ENCODE peak calls at places on chromosome 1, in nine cellular contexts. B is GM12891, Y is breast epithelium, H is uterus, J is NB4, N is K562, P is sigmoid colon, L is ovary, Q is heart left ventricle. Z is an unnamed sample.

GRCh38 chr1:112527266-112528010 is 18.7 kb downstream of the WNT2B start:
- DNase-seq in B (no peak), Y (no peak), H (no peak), J (no peak), N (no peak), P (no peak), L (no peak), Q (no peak), Z (no peak)

GRCh38 chr1:206111528-206111927 is 5.7 kb downstream of the AVPR1B start:
- DNase-seq in B (no peak), Y (no peak), H (no peak), J (peak; percentile 68), N (no peak), P (no peak), L (no peak), Q (no peak), Z (no peak)

GRCh38 chr1:18190598-18190997 is 83.0 kb downstream of the IGSF21 start:
- DNase-seq in B (no peak), Y (no peak), H (no peak), J (no peak), N (no peak), P (no peak), L (no peak), Q (no peak), Z (no peak)

GRCh38 chr1:42742617-42743301 is 2.7 kb upstream of the CLDN19 start:
- DNase-seq in B (no peak), Y (no peak), H (no peak), J (no peak), N (no peak), P (no peak), L (no peak), Q (no peak), Z (no peak)

GRCh38 chr1:56098956-56099355 is 480.4 kb downstream of the PLPP3 start:
- DNase-seq in B (no peak), Y (no peak), H (no peak), J (no peak), N (no peak), P (no peak), L (no peak), Q (no peak), Z (no peak)

GRCh38 chr1:179053486-179053885 is 27.8 kb downstream of the FAM20B start:
- DNase-seq in B (no peak), Y (no peak), H (no peak), J (no peak), N (no peak), P (no peak), L (no peak), Q (no peak), Z (no peak)

GRCh38 chr1:111139956-111140679 is at the start of the genes CEPT1 and DRAM2:
- DNase-seq in B (peak; percentile 78), Y (peak; percentile 90), H (peak; percentile 96), J (peak; percentile 97), N (peak; percentile 97), P (peak; percentile 95), L (peak; percentile 96), Q (peak; percentile 97), Z (peak; percentile 94)

GRCh38 chr1:186813420-186813819 is 15.3 kb upstream of the PLA2G4A start:
- DNase-seq in B (no peak), Y (no peak), H (no peak), J (no peak), N (no peak), P (no peak), L (no peak), Q (no peak), Z (no peak)

GRCh38 chr1:195898924-195899323 is 709.3 kb downstream of the KCNT2 start:
- DNase-seq in B (no peak), Y (no peak), H (no peak), J (no peak), N (peak; percentile 33), P (no peak), L (no peak), Q (no peak), Z (no peak)

GRCh38 chr1:159429074-159429861 is 2.7 kb upstream of the OR10J4 start:
- DNase-seq in B (no peak), Y (no peak), H (no peak), J (no peak), N (no peak), P (no peak), L (no peak), Q (no peak), Z (no peak)

GRCh38 chr1:101073836-101074235 is 48.3 kb upstream of the DPH5 start:
- DNase-seq in B (no peak), Y (no peak), H (no peak), J (no peak), N (no peak), P (no peak), L (no peak), Q (no peak), Z (no peak)

GRCh38 chr1:89578940-89579684 is 53.8 kb upstream of the LRRC8C start:
- DNase-seq in B (no peak), Y (no peak), H (no peak), J (no peak), N (no peak), P (no peak), L (no peak), Q (no peak), Z (no peak)
- TF ChIP-seq POLR2A in B (no peak), Y (no peak), H (no peak), J (no peak), N (no peak), P (no peak), L (no peak), Q (no peak), Z (no peak)

GRCh38 chr1:235971571-235972315 is 93.1 kb downstream of the NID1 start:
- DNase-seq in B (peak; percentile 66), Y (peak; percentile 85), H (peak; percentile 96), J (peak; percentile 99), N (peak; percentile 73), P (peak; percentile 98), L (peak; percentile 96), Q (peak; percentile 90), Z (peak; percentile 88)
- TF ChIP-seq POLR2A in B (peak; percentile 79), Y (no peak), H (peak; percentile 75), J (peak; percentile 38), N (no peak), P (peak; percentile 50), L (peak; percentile 75), Q (no peak), Z (peak; percentile 68)

DNA sequence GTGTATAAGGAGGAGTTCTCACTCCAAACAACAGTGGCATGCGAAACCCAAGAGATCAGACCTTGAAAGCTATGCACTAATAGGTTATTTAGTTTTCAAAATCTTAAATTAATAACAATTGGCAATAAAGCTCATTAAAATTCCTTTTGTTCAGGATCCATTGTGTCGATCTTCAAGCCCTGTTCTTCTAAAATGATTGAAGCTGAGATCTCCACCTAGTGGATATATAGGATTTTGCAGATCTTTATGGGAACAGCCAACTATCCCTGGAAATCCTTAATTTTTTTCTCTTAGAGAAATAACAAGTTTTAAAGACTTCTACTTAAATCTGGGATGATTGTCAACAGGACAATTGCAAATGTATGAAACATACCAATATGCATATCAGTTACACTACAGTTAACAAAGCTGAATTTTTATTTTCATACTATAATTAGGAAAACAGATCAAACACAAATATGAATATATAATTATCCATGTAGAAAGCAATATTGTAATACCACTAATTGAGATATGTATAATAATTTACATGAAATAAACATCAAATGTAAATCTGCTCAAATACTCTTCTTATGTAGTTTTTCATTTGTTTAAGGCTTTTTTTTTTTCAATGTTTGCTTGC is 43.3 kb downstream of the LRRC53 start:
- DNase-seq in B (no peak), Y (no peak), H (no peak), J (peak; percentile 31), N (peak; percentile 33), P (no peak), L (no peak), Q (no peak), Z (no peak)
- TF ChIP-seq POLR2A in B (no peak), Y (no peak), H (no peak), J (no peak), N (no peak), P (no peak), L (no peak), Q (no peak), Z (no peak)

GRCh38 chr1:171513743-171514142 is 28.4 kb downstream of the PRRC2C start:
- DNase-seq in B (no peak), Y (no peak), H (no peak), J (no peak), N (no peak), P (no peak), L (no peak), Q (no peak), Z (no peak)
- TF ChIP-seq POLR2A in B (no peak), Y (no peak), H (no peak), J (no peak), N (no peak), P (no peak), L (no peak), Q (no peak), Z (no peak)

GRCh38 chr1:108813326-108813725 is 43.6 kb downstream of the AKNAD1 start:
- DNase-seq in B (no peak), Y (no peak), H (no peak), J (no peak), N (no peak), P (no peak), L (no peak), Q (no peak), Z (no peak)

GRCh38 chr1:108811611-108812010 is 45.3 kb downstream of the AKNAD1 start:
- DNase-seq in B (no peak), Y (no peak), H (no peak), J (no peak), N (no peak), P (no peak), L (no peak), Q (no peak), Z (no peak)

GRCh38 chr1:108814343-108815125 is 42.4 kb downstream of the AKNAD1 start:
- DNase-seq in B (no peak), Y (no peak), H (peak; percentile 47), J (no peak), N (no peak), P (no peak), L (peak; percentile 57), Q (no peak), Z (no peak)

GRCh38 chr1:108808438-108808837 is 48.5 kb downstream of the AKNAD1 start:
- DNase-seq in B (no peak), Y (no peak), H (no peak), J (no peak), N (no peak), P (no peak), L (no peak), Q (no peak), Z (no peak)

DNA sequence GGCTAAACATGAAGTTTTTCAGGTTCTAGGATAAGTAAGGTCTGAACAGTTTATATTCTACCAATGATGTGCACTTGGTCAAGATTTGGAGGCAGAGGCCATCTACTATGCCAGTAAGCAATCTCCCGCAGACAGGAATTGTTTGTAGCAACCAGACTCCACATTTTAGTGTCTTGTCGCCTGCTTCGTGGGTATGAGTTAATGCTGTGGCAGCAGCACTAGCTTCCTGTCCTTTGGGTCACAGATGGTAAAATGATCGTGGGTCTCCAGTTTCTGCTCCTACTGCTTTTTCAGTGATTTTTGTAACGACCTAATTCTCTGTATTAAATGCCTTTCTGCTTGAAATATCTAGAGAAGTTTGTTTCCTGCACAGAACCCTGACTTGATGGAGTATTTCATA is 46.7 kb downstream of the AKNAD1 start:
- DNase-seq in B (no peak), Y (no peak), H (no peak), J (no peak), N (no peak), P (no peak), L (no peak), Q (no peak), Z (no peak)
- TF ChIP-seq POLR2A in B (no peak), Y (no peak), H (no peak), J (no peak), N (no peak), P (no peak), L (no peak), Q (no peak), Z (no peak)